ENCODE peak calls at places on chromosome 3, in five cellular contexts. A is activated effector memory CD4-positive, alpha-beta T cell treated with anti-CD3 and anti-CD28 coated beads, Interleukin-2, amount 50 U/mL, for 16 hours; E is NCI-H82; O is NCI-H460; Q is upper lobe of right lung. X is an unnamed sample.

GRCh38 chr3:115040673-115041286 is 106.3 kb downstream of the ZBTB20 start:
- DNase-seq in A (peak; percentile 69), E (peak; percentile 70), O (peak; percentile 19), Q (no peak), X (peak; percentile 10)

GRCh38 chr3:140522653-140523380 is 155.0 kb upstream of the TRIM42 start:
- DNase-seq in A (no peak), E (no peak), O (no peak), Q (no peak), X (no peak)

GRCh38 chr3:135155228-135155627 is 360.2 kb downstream of the EPHB1 start:
- DNase-seq in A (no peak), E (no peak), O (no peak), Q (no peak), X (no peak)

GRCh38 chr3:42732829-42733459 is 30.3 kb upstream of the HHATL start:
- DNase-seq in A (peak; percentile 51), E (no peak), O (no peak), Q (no peak), X (no peak)

GRCh38 chr3:15958692-15959433 is 161.1 kb upstream of the ANKRD28 start:
- DNase-seq in A (no peak), E (no peak), O (no peak), Q (no peak), X (no peak)

GRCh38 chr3:81279481-81280273 is 481.8 kb downstream of the GBE1 start:
- DNase-seq in A (no peak), E (no peak), O (no peak), Q (no peak), X (no peak)

GRCh38 chr3:128452678-128453275 is 13.9 kb downstream of the DNAJB8 start:
- DNase-seq in A (no peak), E (no peak), O (no peak), Q (no peak), X (no peak)

GRCh38 chr3:187889601-187890404 is 144.5 kb upstream of the BCL6 start:
- DNase-seq in A (no peak), E (no peak), O (peak; percentile 13), Q (no peak), X (no peak)

GRCh38 chr3:193800138-193801043 is 207.4 kb downstream of the OPA1 start:
- DNase-seq in A (no peak), E (no peak), O (no peak), Q (no peak), X (no peak)

GRCh38 chr3:141401584-141402475 is 33.5 kb downstream of the ZBTB38 start:
- DNase-seq in A (peak; percentile 83), E (peak; percentile 52), O (no peak), Q (peak; percentile 85), X (no peak)

GRCh38 chr3:37973250-37974054 is 17.1 kb upstream of the VILL start:
- DNase-seq in A (no peak), E (peak; percentile 4), O (no peak), Q (no peak), X (no peak)

GRCh38 chr3:135513106-135514063 is 452.1 kb upstream of the PPP2R3A start:
- DNase-seq in A (no peak), E (peak; percentile 12), O (peak; percentile 84), Q (no peak), X (no peak)

GRCh38 chr3:25723802-25724201 is 59.1 kb upstream of the TOP2B start:
- DNase-seq in A (no peak), E (no peak), O (no peak), Q (no peak), X (no peak)

GRCh38 chr3:165185707-165186327 is 10.4 kb downstream of the SLITRK3 start:
- DNase-seq in A (no peak), E (peak; percentile 90), O (peak; percentile 57), Q (no peak), X (peak; percentile 66)

GRCh38 chr3:138916824-138917223 is 30.1 kb downstream of the FOXL2 start:
- DNase-seq in A (no peak), E (no peak), O (no peak), Q (no peak), X (no peak)

GRCh38 chr3:150240891-150241290 is 167.2 kb upstream of the TSC22D2 start:
- DNase-seq in A (no peak), E (no peak), O (no peak), Q (no peak), X (no peak)

GRCh38 chr3:46705022-46705530 is 3.9 kb downstream of the TMIE start:
- DNase-seq in A (peak; percentile 88), E (peak; percentile 75), O (peak; percentile 56), Q (peak; percentile 80), X (peak; percentile 80)

GRCh38 chr3:187733371-187733770 is 11.9 kb downstream of the BCL6 start:
- DNase-seq in A (no peak), E (no peak), O (no peak), Q (no peak), X (no peak)

GRCh38 chr3:158451405-158452045 is 119.5 kb upstream of the MLF1 start:
- DNase-seq in A (no peak), E (no peak), O (no peak), Q (no peak), X (no peak)

GRCh38 chr3:210649-211048 is 14.1 kb downstream of the CHL1 start:
- DNase-seq in A (no peak), E (no peak), O (no peak), Q (no peak), X (no peak)

GRCh38 chr3:124291008-124291407 is 299.1 kb upstream of the ROPN1 start:
- DNase-seq in A (no peak), E (no peak), O (no peak), Q (no peak), X (no peak)

X was measured in WERI-Rb-1.